ENCODE peak calls at places on chromosomes 4 and X, in eight cellular contexts. One of them, this sample, is unnamed.
A peak's percentile ranks its signal among the peaks of the same experiment; 100 is the strongest.

GRCh38 chrX:69216911-69217310 is 51.7 kb upstream of the PJA1 start:
- DNase-seq in A549: no peak
- DNase-seq in Calu3: no peak
- DNase-seq in fibroblast of mammary gland: no peak
- DNase-seq in nephron progenitor cell: no peak
- DNase-seq in CD8-positive, alpha-beta T cell: no peak
- DNase-seq in lung: peak; percentile 41
- DNase-seq in lower lobe of right lung: peak; percentile 74
- DNase-seq in this sample: no peak

GRCh38 chrX:13029341-13029740 is 15.1 kb downstream of the FAM9C start:
- DNase-seq in Calu3: peak; percentile 59
- DNase-seq in A549: peak; percentile 87
- DNase-seq in lower lobe of right lung: no peak
- DNase-seq in CD8-positive, alpha-beta T cell: peak; percentile 21
- DNase-seq in lung: no peak
- DNase-seq in fibroblast of mammary gland: peak; percentile 30
- DNase-seq in nephron progenitor cell: no peak
- DNase-seq in this sample: no peak

GRCh38 chr4:16812041-16812440 is 86.4 kb downstream of the LDB2 start:
- DNase-seq in A549: no peak
- DNase-seq in fibroblast of mammary gland: no peak
- DNase-seq in lung: no peak
- DNase-seq in CD8-positive, alpha-beta T cell: no peak
- DNase-seq in Calu3: no peak
- DNase-seq in nephron progenitor cell: no peak
- DNase-seq in lower lobe of right lung: no peak
- DNase-seq in this sample: no peak

GRCh38 chr4:182339246-182339645 is 96.0 kb downstream of the TENM3 start:
- DNase-seq in A549: no peak
- DNase-seq in nephron progenitor cell: no peak
- DNase-seq in lung: no peak
- DNase-seq in Calu3: no peak
- DNase-seq in fibroblast of mammary gland: no peak
- DNase-seq in lower lobe of right lung: no peak
- DNase-seq in CD8-positive, alpha-beta T cell: no peak
- DNase-seq in this sample: no peak

GRCh38 chrX:12950851-12951589 is 23.9 kb upstream of the TMSB4X start:
- DNase-seq in Calu3: peak; percentile 55
- DNase-seq in nephron progenitor cell: peak; percentile 58
- DNase-seq in lower lobe of right lung: peak; percentile 54
- DNase-seq in lung: no peak
- DNase-seq in A549: peak; percentile 76
- DNase-seq in fibroblast of mammary gland: no peak
- DNase-seq in CD8-positive, alpha-beta T cell: peak; percentile 75
- DNase-seq in this sample: no peak

GRCh38 chr4:33512397-33512796 is 2731.9 kb downstream of the ARAP2 start:
- DNase-seq in lung: no peak
- DNase-seq in nephron progenitor cell: no peak
- DNase-seq in A549: no peak
- DNase-seq in lower lobe of right lung: no peak
- DNase-seq in fibroblast of mammary gland: no peak
- DNase-seq in CD8-positive, alpha-beta T cell: no peak
- DNase-seq in Calu3: no peak
- DNase-seq in this sample: no peak

GRCh38 chr4:159227984-159228383 is 125.1 kb downstream of the RAPGEF2 start:
- DNase-seq in lung: peak; percentile 81
- DNase-seq in A549: peak; percentile 30
- DNase-seq in fibroblast of mammary gland: peak; percentile 75
- DNase-seq in CD8-positive, alpha-beta T cell: no peak
- DNase-seq in Calu3: peak; percentile 62
- DNase-seq in lower lobe of right lung: peak; percentile 83
- DNase-seq in nephron progenitor cell: peak; percentile 34
- DNase-seq in this sample: no peak

GRCh38 chr4:2407991-2408342 is 10.5 kb downstream of the ZFYVE28 start:
- DNase-seq in A549: no peak
- DNase-seq in CD8-positive, alpha-beta T cell: no peak
- DNase-seq in fibroblast of mammary gland: no peak
- DNase-seq in Calu3: no peak
- DNase-seq in lung: no peak
- DNase-seq in lower lobe of right lung: no peak
- DNase-seq in nephron progenitor cell: no peak
- DNase-seq in this sample: no peak

GRCh38 chr4:89222171-89222570 is 85.4 kb downstream of the GPRIN3 start:
- DNase-seq in Calu3: no peak
- DNase-seq in fibroblast of mammary gland: no peak
- DNase-seq in A549: no peak
- DNase-seq in lower lobe of right lung: no peak
- DNase-seq in nephron progenitor cell: no peak
- DNase-seq in lung: no peak
- DNase-seq in CD8-positive, alpha-beta T cell: no peak
- DNase-seq in this sample: no peak

GRCh38 chrX:1581132-1581531 is 10.3 kb upstream of the AKAP17A start:
- DNase-seq in Calu3: peak; percentile 55
- DNase-seq in nephron progenitor cell: peak; percentile 54
- DNase-seq in CD8-positive, alpha-beta T cell: peak; percentile 69
- DNase-seq in A549: peak; percentile 84
- DNase-seq in lung: peak; percentile 64
- DNase-seq in lower lobe of right lung: no peak
- DNase-seq in fibroblast of mammary gland: peak; percentile 43
- DNase-seq in this sample: peak; percentile 54

GRCh38 chr4:145481164-145481941 is at the start of gene SMAD1:
- DNase-seq in fibroblast of mammary gland: peak; percentile 77
- DNase-seq in nephron progenitor cell: peak; percentile 82
- DNase-seq in lower lobe of right lung: peak; percentile 88
- DNase-seq in Calu3: peak; percentile 72
- DNase-seq in A549: peak; percentile 72
- DNase-seq in CD8-positive, alpha-beta T cell: no peak
- DNase-seq in lung: peak; percentile 85
- DNase-seq in this sample: peak; percentile 55

GRCh38 chrX:1451676-1452496 is 823 bp downstream of the ASMTL start:
- DNase-seq in Calu3: no peak
- DNase-seq in A549: no peak
- DNase-seq in lung: peak; percentile 39
- DNase-seq in fibroblast of mammary gland: no peak
- DNase-seq in CD8-positive, alpha-beta T cell: peak; percentile 22
- DNase-seq in lower lobe of right lung: no peak
- DNase-seq in nephron progenitor cell: peak; percentile 27
- DNase-seq in this sample: no peak

GRCh38 chr4:152257601-152258066 is 278.3 kb downstream of the FBXW7 start:
- DNase-seq in nephron progenitor cell: no peak
- DNase-seq in fibroblast of mammary gland: no peak
- DNase-seq in Calu3: no peak
- DNase-seq in lung: no peak
- DNase-seq in A549: no peak
- DNase-seq in lower lobe of right lung: no peak
- DNase-seq in CD8-positive, alpha-beta T cell: no peak
- DNase-seq in this sample: no peak

GRCh38 chr4:105620640-105621323 is 68.4 kb downstream of the ARHGEF38 start:
- DNase-seq in lung: peak; percentile 43
- DNase-seq in fibroblast of mammary gland: peak; percentile 80
- DNase-seq in lower lobe of right lung: no peak
- DNase-seq in CD8-positive, alpha-beta T cell: no peak
- DNase-seq in nephron progenitor cell: no peak
- DNase-seq in A549: peak; percentile 5
- DNase-seq in Calu3: peak; percentile 20
- DNase-seq in this sample: no peak

GRCh38 chr4:7067147-7067522 is 729 bp downstream of the GRPEL1 start:
- DNase-seq in lower lobe of right lung: no peak
- DNase-seq in A549: peak; percentile 12
- DNase-seq in CD8-positive, alpha-beta T cell: no peak
- DNase-seq in fibroblast of mammary gland: peak; percentile 30
- DNase-seq in lung: peak; percentile 53
- DNase-seq in nephron progenitor cell: no peak
- DNase-seq in Calu3: no peak
- DNase-seq in this sample: no peak

GRCh38 chr4:6840062-6840976 is 57.8 kb downstream of the KIAA0232 start:
- DNase-seq in lung: no peak
- DNase-seq in nephron progenitor cell: peak; percentile 6
- DNase-seq in Calu3: no peak
- DNase-seq in lower lobe of right lung: no peak
- DNase-seq in fibroblast of mammary gland: peak; percentile 73
- DNase-seq in CD8-positive, alpha-beta T cell: no peak
- DNase-seq in A549: no peak
- DNase-seq in this sample: no peak

GRCh38 chr4:17544205-17544604 is 29.2 kb downstream of the CLRN2 start:
- DNase-seq in CD8-positive, alpha-beta T cell: no peak
- DNase-seq in Calu3: peak; percentile 35
- DNase-seq in lung: no peak
- DNase-seq in A549: no peak
- DNase-seq in nephron progenitor cell: no peak
- DNase-seq in lower lobe of right lung: no peak
- DNase-seq in fibroblast of mammary gland: no peak
- DNase-seq in this sample: no peak

GRCh38 chr4:141389649-141390048 is 169.0 kb downstream of the ZNF330 start:
- DNase-seq in CD8-positive, alpha-beta T cell: no peak
- DNase-seq in Calu3: no peak
- DNase-seq in fibroblast of mammary gland: no peak
- DNase-seq in lung: no peak
- DNase-seq in A549: no peak
- DNase-seq in nephron progenitor cell: no peak
- DNase-seq in lower lobe of right lung: no peak
- DNase-seq in this sample: no peak

GRCh38 chr4:138243369-138243768 is 1.2 kb upstream of the SLC7A11 start:
- DNase-seq in CD8-positive, alpha-beta T cell: no peak
- DNase-seq in fibroblast of mammary gland: no peak
- DNase-seq in nephron progenitor cell: no peak
- DNase-seq in lung: no peak
- DNase-seq in Calu3: no peak
- DNase-seq in lower lobe of right lung: no peak
- DNase-seq in A549: no peak
- DNase-seq in this sample: no peak

GRCh38 chr4:159366966-159367365 is 264.1 kb downstream of the RAPGEF2 start:
- DNase-seq in Calu3: no peak
- DNase-seq in lower lobe of right lung: no peak
- DNase-seq in A549: peak; percentile 6
- DNase-seq in nephron progenitor cell: no peak
- DNase-seq in CD8-positive, alpha-beta T cell: no peak
- DNase-seq in lung: no peak
- DNase-seq in fibroblast of mammary gland: no peak
- DNase-seq in this sample: no peak

GRCh38 chrX:68177542-68177941 is 255.8 kb downstream of the OPHN1 start:
- DNase-seq in A549: no peak
- DNase-seq in lower lobe of right lung: no peak
- DNase-seq in lung: no peak
- DNase-seq in Calu3: no peak
- DNase-seq in CD8-positive, alpha-beta T cell: no peak
- DNase-seq in nephron progenitor cell: no peak
- DNase-seq in fibroblast of mammary gland: peak; percentile 82
- DNase-seq in this sample: no peak

GRCh38 chrX:117743469-117744251 is 372.9 kb downstream of the KLHL13 start:
- DNase-seq in Calu3: no peak
- DNase-seq in lower lobe of right lung: no peak
- DNase-seq in lung: no peak
- DNase-seq in A549: peak; percentile 5
- DNase-seq in CD8-positive, alpha-beta T cell: no peak
- DNase-seq in fibroblast of mammary gland: peak; percentile 1
- DNase-seq in nephron progenitor cell: peak; percentile 2
- DNase-seq in this sample: no peak

DNA sequence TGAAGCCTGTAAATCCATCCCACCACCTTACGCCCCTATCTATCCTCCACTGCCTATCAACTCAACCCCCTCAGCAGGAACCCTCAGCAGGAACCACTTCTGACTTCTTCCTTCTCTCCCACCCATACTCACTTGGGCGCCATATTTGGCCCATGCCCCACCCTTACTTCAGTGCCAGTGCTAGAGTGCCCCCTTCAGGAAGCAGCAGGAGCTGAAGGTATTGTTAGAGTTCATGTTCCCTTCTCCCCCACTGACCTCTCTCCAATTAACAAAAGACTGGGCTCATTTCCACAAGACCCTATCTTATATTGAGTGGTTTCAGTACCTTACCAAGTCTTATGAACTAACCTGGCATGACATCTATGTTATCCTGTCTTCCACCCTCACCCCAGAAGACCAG is 363.1 kb upstream of the SLIT2 start:
- DNase-seq in fibroblast of mammary gland: no peak
- DNase-seq in Calu3: no peak
- DNase-seq in nephron progenitor cell: no peak
- DNase-seq in lower lobe of right lung: no peak
- DNase-seq in lung: no peak
- DNase-seq in A549: no peak
- DNase-seq in CD8-positive, alpha-beta T cell: no peak
- DNase-seq in this sample: no peak
- TF ChIP-seq CTCF in fibroblast of mammary gland: no peak
- TF ChIP-seq CTCF in Calu3: no peak
- TF ChIP-seq CTCF in nephron progenitor cell: no peak
- TF ChIP-seq CTCF in lower lobe of right lung: no peak
- TF ChIP-seq CTCF in lung: no peak
- TF ChIP-seq CTCF in A549: no peak
- TF ChIP-seq CTCF in CD8-positive, alpha-beta T cell: no peak
- TF ChIP-seq CTCF in this sample: no peak

DNA sequence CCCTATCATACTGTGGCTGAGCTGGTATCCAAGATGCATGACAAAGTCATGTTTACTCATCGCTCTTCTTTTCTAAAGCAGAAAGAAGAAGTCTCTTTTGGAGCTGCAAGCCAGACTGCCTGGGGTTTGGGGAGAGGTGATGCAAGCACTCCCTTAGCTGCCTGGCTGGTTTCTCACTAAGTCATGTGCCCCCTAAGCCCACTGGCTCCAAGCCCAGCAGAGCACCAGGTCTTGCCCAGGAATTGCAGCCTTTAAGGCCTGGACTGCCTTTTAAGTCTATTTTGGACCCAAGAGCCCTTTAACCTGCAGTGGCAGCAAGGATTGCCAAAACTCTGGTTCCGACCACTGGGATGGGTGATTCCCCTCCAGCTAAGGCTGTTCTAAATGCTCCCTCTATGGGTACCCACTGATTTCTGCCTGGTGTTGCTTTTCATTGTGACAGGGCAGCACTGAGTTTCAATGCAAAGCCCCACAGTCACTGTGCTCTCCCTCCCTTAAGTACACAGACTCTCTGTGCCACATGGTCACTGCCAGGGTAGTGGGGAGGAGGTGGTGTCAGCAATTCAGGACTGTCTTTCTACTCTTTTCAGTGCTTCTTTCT is 548.6 kb downstream of the TLL1 start:
- DNase-seq in Calu3: no peak
- DNase-seq in nephron progenitor cell: no peak
- DNase-seq in lung: no peak
- DNase-seq in CD8-positive, alpha-beta T cell: no peak
- DNase-seq in lower lobe of right lung: no peak
- DNase-seq in A549: no peak
- DNase-seq in fibroblast of mammary gland: peak; percentile 76
- DNase-seq in this sample: no peak
- TF ChIP-seq CTCF in Calu3: no peak
- TF ChIP-seq CTCF in nephron progenitor cell: no peak
- TF ChIP-seq CTCF in lung: no peak
- TF ChIP-seq CTCF in CD8-positive, alpha-beta T cell: no peak
- TF ChIP-seq CTCF in lower lobe of right lung: no peak
- TF ChIP-seq CTCF in A549: no peak
- TF ChIP-seq CTCF in fibroblast of mammary gland: no peak
- TF ChIP-seq CTCF in this sample: no peak

GRCh38 chr4:84530449-84530848 is 31.4 kb upstream of the NKX6-1 start:
- DNase-seq in lung: no peak
- DNase-seq in Calu3: no peak
- DNase-seq in fibroblast of mammary gland: peak; percentile 74
- DNase-seq in nephron progenitor cell: no peak
- DNase-seq in CD8-positive, alpha-beta T cell: no peak
- DNase-seq in A549: no peak
- DNase-seq in lower lobe of right lung: no peak
- DNase-seq in this sample: no peak
- TF ChIP-seq CTCF in lung: no peak
- TF ChIP-seq CTCF in Calu3: no peak
- TF ChIP-seq CTCF in fibroblast of mammary gland: no peak
- TF ChIP-seq CTCF in nephron progenitor cell: no peak
- TF ChIP-seq CTCF in CD8-positive, alpha-beta T cell: no peak
- TF ChIP-seq CTCF in A549: no peak
- TF ChIP-seq CTCF in lower lobe of right lung: no peak
- TF ChIP-seq CTCF in this sample: no peak

GRCh38 chrX:151680805-151681204 is 14.5 kb upstream of the PRRG3 start:
- DNase-seq in nephron progenitor cell: peak; percentile 74
- DNase-seq in Calu3: peak; percentile 70
- DNase-seq in lung: peak; percentile 65
- DNase-seq in lower lobe of right lung: no peak
- DNase-seq in fibroblast of mammary gland: peak; percentile 43
- DNase-seq in CD8-positive, alpha-beta T cell: peak; percentile 29
- DNase-seq in A549: peak; percentile 58
- DNase-seq in this sample: peak; percentile 46
- TF ChIP-seq CTCF in nephron progenitor cell: peak; percentile 51
- TF ChIP-seq CTCF in Calu3: peak; percentile 44
- TF ChIP-seq CTCF in lung: peak; percentile 39
- TF ChIP-seq CTCF in lower lobe of right lung: peak; percentile 59
- TF ChIP-seq CTCF in fibroblast of mammary gland: peak; percentile 58
- TF ChIP-seq CTCF in CD8-positive, alpha-beta T cell: peak; percentile 44
- TF ChIP-seq CTCF in A549: peak; percentile 47
- TF ChIP-seq CTCF in this sample: peak; percentile 48

This sample was measured in GM10248.